ENCODE peak calls at places on chromosomes 11 and 22, in six cellular contexts. B is stimulated activated naive CD4-positive, alpha-beta T cell treated with Interleukin-2 at 50 U/mL for 16 hours; R is Calu3; I is stimulated activated CD4-positive, alpha-beta T cell treated with anti-CD3 and anti-CD28 coated beads, TNF-alpha, amount 100 ng/mL, for 4 hours; M is LoVo; T is activated gamma-delta T cell treated with anti-CD3 and anti-CD28 coated beads, Interleukin-2, amount 50 U/mL, for 16 hours. L is an unnamed sample.

GRCh38 chr11:26947379-26947844 is 46.5 kb upstream of the FIBIN start:
- DNase-seq in M (peak), R (no peak), B (no peak), I (no peak), T (no peak), L (no peak)

GRCh38 chr22:41524809-41525449 is 19.3 kb downstream of the POLR3H start:
- DNase-seq in I (peak), B (peak), M (no peak), T (peak), R (no peak), L (peak)

GRCh38 chr22:31752096-31752847 is 1.5 kb upstream of the DEPDC5 start:
- DNase-seq in I (no peak), T (no peak), R (no peak), M (no peak), B (no peak), L (no peak)

GRCh38 chr11:111449158-111449557 is 63.0 kb downstream of the BTG4 start:
- DNase-seq in I (no peak), M (no peak), B (no peak), T (no peak), R (no peak), L (no peak)

GRCh38 chr11:41954034-41954433 is 494.6 kb upstream of the LRRC4C start:
- DNase-seq in R (no peak), I (no peak), T (no peak), B (no peak), M (no peak), L (no peak)

GRCh38 chr11:12827929-12828812 is 153.9 kb downstream of the TEAD1 start:
- DNase-seq in B (no peak), R (peak), T (no peak), M (peak), I (no peak), L (peak)

GRCh38 chr22:45852826-45853225 is 124.1 kb downstream of the WNT7B start:
- DNase-seq in T (no peak), R (no peak), M (no peak), B (no peak), I (no peak), L (no peak)

GRCh38 chr11:45917286-45917622 is 423 bp downstream of the PEX16 start:
- DNase-seq in R (no peak), B (peak), I (no peak), T (no peak), M (no peak), L (peak)

GRCh38 chr22:44362249-44363040 is 49.7 kb upstream of the SHISAL1 start:
- DNase-seq in T (no peak), B (no peak), M (no peak), R (no peak), I (no peak), L (no peak)

GRCh38 chr11:28383471-28383870 is 275.3 kb downstream of the METTL15 start:
- DNase-seq in B (no peak), R (no peak), M (no peak), T (no peak), I (no peak), L (no peak)

GRCh38 chr22:18954333-18954732 is 18.2 kb upstream of the PRODH start:
- DNase-seq in R (peak), I (peak), M (peak), B (peak), T (peak), L (peak)

GRCh38 chr11:72354356-72355115 is 79.8 kb downstream of the CLPB start:
- DNase-seq in B (no peak), M (no peak), T (no peak), R (peak), I (no peak), L (no peak)

GRCh38 chr22:28123989-28124766 is 205.1 kb upstream of the PITPNB start:
- DNase-seq in T (no peak), I (no peak), R (no peak), B (no peak), M (no peak), L (no peak)

GRCh38 chr11:130180491-130180890 is 20.9 kb downstream of the ST14 start:
- DNase-seq in B (no peak), T (no peak), R (no peak), I (no peak), M (peak), L (no peak)

GRCh38 chr11:75339685-75340409 is 11.6 kb downstream of the ARRB1 start:
- DNase-seq in T (no peak), B (no peak), I (no peak), R (no peak), M (no peak), L (no peak)

GRCh38 chr22:49953680-49954344 is 6.8 kb upstream of the PIM3 start:
- DNase-seq in M (no peak), R (no peak), I (no peak), B (no peak), T (no peak), L (no peak)

GRCh38 chr22:29143848-29144785 is 61.6 kb upstream of the EMID1 start:
- DNase-seq in R (no peak), M (no peak), I (no peak), B (no peak), T (no peak), L (no peak)

GRCh38 chr22:20399866-20400605 is 6.1 kb downstream of the ZNF74 start:
- DNase-seq in R (no peak), T (no peak), B (no peak), I (no peak), M (no peak), L (no peak)

GRCh38 chr22:47196881-47197701 is 434.6 kb downstream of the TBC1D22A start:
- DNase-seq in T (no peak), I (no peak), B (no peak), M (no peak), R (no peak), L (no peak)

GRCh38 chr11:26891501-26891900 is 102.4 kb upstream of the FIBIN start:
- DNase-seq in B (no peak), I (no peak), T (no peak), M (no peak), R (no peak), L (no peak)

GRCh38 chr11:36622431-36623136 is 24.5 kb upstream of the RAG2 start:
- DNase-seq in M (peak), R (peak), T (no peak), B (no peak), I (no peak), L (no peak)

GRCh38 chr11:35856259-35856658 is 87.6 kb upstream of the LDLRAD3 start:
- DNase-seq in M (no peak), I (no peak), T (no peak), R (no peak), B (no peak), L (no peak)

GRCh38 chr11:64685536-64685935 is 37.5 kb downstream of the NRXN2 start:
- DNase-seq in M (no peak), B (no peak), I (no peak), T (no peak), R (no peak), L (no peak)

GRCh38 chr11:101723371-101723770 is 139.6 kb upstream of the TRPC6 start:
- DNase-seq in T (no peak), R (no peak), B (no peak), I (no peak), M (no peak), L (no peak)

GRCh38 chr22:43152001-43152354 is 619 bp downstream of the TSPO start:
- DNase-seq in R (no peak), M (no peak), I (no peak), T (no peak), B (peak), L (no peak)

GRCh38 chr11:29173660-29174062 is 843.2 kb downstream of the KCNA4 start:
- DNase-seq in I (no peak), M (no peak), B (no peak), R (no peak), T (no peak), L (no peak)

GRCh38 chr11:62461740-62462522 is 43.1 kb downstream of the SCGB1A1 start:
- DNase-seq in R (no peak), T (no peak), I (no peak), M (peak), B (no peak), L (no peak)

GRCh38 chr22:39496131-39496838 is 5.8 kb upstream of the MIEF1 start:
- DNase-seq in B (peak), M (peak), I (peak), T (no peak), R (peak), L (peak)

GRCh38 chr11:10295056-10295901 is 1.3 kb upstream of the SBF2 start:
- DNase-seq in I (no peak), R (no peak), B (no peak), T (no peak), M (no peak), L (peak)

GRCh38 chr11:133082453-133082781 is 449.9 kb downstream of the OPCML start:
- DNase-seq in M (no peak), T (no peak), R (no peak), B (no peak), I (no peak), L (no peak)

GRCh38 chr11:37504066-37504611 is 906.1 kb upstream of the RAG2 start:
- DNase-seq in B (no peak), T (no peak), I (no peak), M (peak), R (peak), L (no peak)

GRCh38 chr11:78419327-78419726 is 1.7 kb upstream of the GAB2 start:
- DNase-seq in B (no peak), I (no peak), M (no peak), R (no peak), T (no peak), L (no peak)

GRCh38 chr22:30564766-30565118 is 9.7 kb downstream of the GAL3ST1 start:
- DNase-seq in T (no peak), I (no peak), M (no peak), B (no peak), R (no peak), L (no peak)

GRCh38 chr22:45977551-45978274 is 751 bp upstream of the WNT7B start:
- DNase-seq in M (no peak), B (no peak), R (peak), T (no peak), I (no peak), L (peak)

GRCh38 chr11:123448798-123449197 is 18.7 kb downstream of the GRAMD1B start:
- DNase-seq in M (no peak), R (no peak), I (no peak), T (no peak), B (no peak), L (no peak)

L was measured in H7.